ENCODE peak calls at places on chromosome 6, in four cellular contexts. S is IMR-90, D is colonic mucosa, A is heart right ventricle. C is an unnamed sample.

GRCh38 chr6:6766230-6766905 is 177.8 kb downstream of the LY86 start:
- DNase-seq in A (no peak), D (no peak), S (no peak), C (no peak)

GRCh38 chr6:25354078-25354940 is 75.1 kb downstream of the CARMIL1 start:
- DNase-seq in A (no peak), S (peak), D (no peak), C (no peak)

GRCh38 chr6:162753775-162754174 is 26.0 kb downstream of the PACRG start:
- DNase-seq in D (no peak), S (no peak), A (no peak), C (no peak)

GRCh38 chr6:56524891-56525703 is 117.6 kb downstream of the DST start:
- DNase-seq in A (no peak), D (no peak), S (peak), C (no peak)

GRCh38 chr6:18215436-18215835 is 48.9 kb downstream of the DEK start:
- DNase-seq in A (no peak), D (no peak), S (no peak), C (no peak)

GRCh38 chr6:2952557-2953095 is 18.7 kb downstream of the SERPINB6 start:
- DNase-seq in A (peak), S (peak), D (peak), C (peak)

GRCh38 chr6:133892444-133893323 is 3.8 kb downstream of the TCF21 start:
- DNase-seq in A (peak), S (peak), D (no peak), C (no peak)

GRCh38 chr6:33384581-33385020 is 7.0 kb upstream of the KIFC1 start:
- DNase-seq in A (no peak), D (no peak), S (peak), C (no peak)

GRCh38 chr6:3019065-3019464 is 19.4 kb downstream of the NQO2 start:
- DNase-seq in A (no peak), S (no peak), D (no peak), C (no peak)

GRCh38 chr6:72206606-72207005 is 320.3 kb downstream of the RIMS1 start:
- DNase-seq in D (no peak), S (no peak), A (no peak), C (no peak)

GRCh38 chr6:32973144-32973854 is 4.9 kb downstream of the BRD2 start:
- DNase-seq in S (peak), D (peak), A (no peak), C (no peak)

GRCh38 chr6:138987299-138987642 is 782 bp downstream of the REPS1 start:
- DNase-seq in S (no peak), A (peak), D (no peak), C (no peak)

GRCh38 chr6:109059148-109059547 is 35.5 kb downstream of the SESN1 start:
- DNase-seq in S (peak), A (no peak), D (no peak), C (no peak)

GRCh38 chr6:100796049-100796823 is 84.9 kb downstream of the ASCC3 start:
- DNase-seq in D (no peak), S (no peak), A (no peak), C (no peak)

GRCh38 chr6:31651602-31652191 is 764 bp downstream of the BAG6 start:
- DNase-seq in A (no peak), S (peak), D (peak), C (peak)

GRCh38 chr6:52213127-52213526 is 27.0 kb downstream of the IL17A start:
- DNase-seq in S (no peak), D (no peak), A (no peak), C (no peak)
- TF ChIP-seq CTCF in S (no peak), D (no peak), A (no peak), C (no peak)

GRCh38 chr6:42104095-42104806 is 38.2 kb downstream of the C6orf132 start:
- DNase-seq in A (peak), D (peak), S (no peak), C (peak)
- TF ChIP-seq CTCF in A (peak), D (peak), S (no peak), C (peak)

GRCh38 chr6:44989391-44989790 is 338.7 kb upstream of the RUNX2 start:
- DNase-seq in S (no peak), A (no peak), D (no peak), C (no peak)
- TF ChIP-seq CTCF in S (no peak), A (no peak), D (no peak), C (no peak)

DNA sequence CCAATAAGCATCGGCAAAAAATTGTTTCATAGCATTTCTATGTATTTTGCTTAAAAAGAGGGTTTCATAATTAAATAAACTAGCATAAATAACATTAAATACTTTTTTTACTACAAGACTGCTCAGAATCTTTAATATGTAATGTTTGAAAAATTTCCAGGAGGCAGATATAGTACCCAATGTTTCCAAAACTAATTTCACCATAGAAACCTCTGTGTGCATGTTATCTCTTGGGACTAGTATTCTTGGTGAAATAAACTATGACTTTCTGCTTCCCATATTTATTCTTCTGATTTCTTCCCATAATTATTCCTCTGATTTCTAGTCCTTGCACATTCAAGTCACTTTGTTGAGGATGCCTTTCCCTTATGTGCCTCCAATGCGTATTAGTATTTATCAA is 94.5 kb downstream of the PTPRK start:
- DNase-seq in A (no peak), D (no peak), S (no peak), C (no peak)
- TF ChIP-seq CTCF in A (no peak), D (no peak), S (no peak), C (no peak)

GRCh38 chr6:43986177-43986825 is 141.0 kb downstream of the MRPL14 start:
- DNase-seq in A (no peak), D (no peak), S (no peak), C (no peak)

GRCh38 chr6:43985329-43985728 is 141.9 kb downstream of the MRPL14 start:
- DNase-seq in A (no peak), D (no peak), S (no peak), C (no peak)

GRCh38 chr6:43983191-43983590 is 144.1 kb downstream of the MRPL14 start:
- DNase-seq in A (no peak), S (no peak), D (no peak), C (no peak)

GRCh38 chr6:43983632-43984031 is 143.6 kb downstream of the MRPL14 start:
- DNase-seq in D (no peak), A (no peak), S (no peak), C (no peak)

GRCh38 chr6:43984442-43985321 is 142.6 kb downstream of the MRPL14 start:
- DNase-seq in A (no peak), S (peak), D (no peak), C (no peak)
- TF ChIP-seq CTCF in A (no peak), S (no peak), D (no peak), C (no peak)

GRCh38 chr6:85476532-85476931 is 26.6 kb downstream of the NT5E start:
- DNase-seq in A (no peak), D (no peak), S (no peak), C (no peak)
- TF ChIP-seq CTCF in A (no peak), D (no peak), S (no peak), C (no peak)

GRCh38 chr6:1424306-1424927 is 35.0 kb downstream of the FOXF2 start:
- DNase-seq in A (no peak), S (peak), D (peak), C (no peak)
- TF ChIP-seq CTCF in A (peak), S (peak), D (peak), C (no peak)

GRCh38 chr6:26457796-26458688 is at the start of gene BTN2A1:
- DNase-seq in S (peak), D (peak), A (peak), C (peak)
- TF ChIP-seq CTCF in S (no peak), D (no peak), A (no peak), C (peak)

GRCh38 chr6:22436134-22436533 is 133.2 kb upstream of the HDGFL1 start:
- DNase-seq in A (no peak), D (no peak), S (no peak), C (no peak)
- TF ChIP-seq CTCF in A (no peak), D (no peak), S (no peak), C (no peak)

C was measured in right atrium auricular region.